ENCODE peak calls at places on chromosomes 7 and 10, in ten cellular contexts. H is GM23338, I is neuronal stem cell, Y is PC-3, N is hepatocyte, A is fibroblast of lung, Z is HCT116, P is PC-9, M is GM23248, F is IMR-90. U is an unnamed sample.
A peak's percentile ranks its signal among the peaks of the same experiment; 100 is the strongest.

GRCh38 chr7:150848111-150848510 is 4.2 kb upstream of the AOC1 start:
- DNase-seq in P (no peak), N (no peak), H (no peak), Y (no peak), I (no peak), M (no peak), F (no peak), A (no peak), Z (no peak), U (peak; percentile 18)

GRCh38 chr7:82595176-82595575 is 151.6 kb upstream of the CACNA2D1 start:
- DNase-seq in H (no peak), Z (no peak), I (no peak), F (no peak), M (no peak), A (peak; percentile 44), P (peak; percentile 47), N (no peak), Y (no peak), U (no peak)

GRCh38 chr10:50561266-50561665 is 62.5 kb downstream of the SGMS1 start:
- DNase-seq in Y (no peak), I (no peak), A (peak; percentile 96), P (no peak), F (peak; percentile 97), H (no peak), Z (no peak), M (peak; percentile 96), N (no peak), U (no peak)

GRCh38 chr7:109094-109493 is 83.3 kb upstream of the FAM20C start:
- DNase-seq in M (no peak), H (no peak), A (no peak), Y (no peak), P (no peak), I (no peak), N (no peak), Z (no peak), F (no peak), U (peak; percentile 20)

GRCh38 chr7:138449580-138449979 is 10.5 kb upstream of the TRIM24 start:
- DNase-seq in F (no peak), Y (no peak), H (peak; percentile 79), N (no peak), P (no peak), A (no peak), M (no peak), Z (no peak), I (no peak), U (peak; percentile 47)

GRCh38 chr10:25522946-25523608 is 348.3 kb downstream of the GPR158 start:
- DNase-seq in H (peak; percentile 81), N (no peak), F (no peak), A (peak; percentile 41), P (no peak), Y (peak; percentile 21), Z (no peak), M (no peak), I (peak; percentile 27), U (peak; percentile 81)

GRCh38 chr7:37410305-37411209 is 38.1 kb downstream of the ELMO1 start:
- DNase-seq in F (no peak), M (no peak), I (no peak), Z (no peak), H (no peak), A (no peak), N (no peak), Y (no peak), P (no peak), U (no peak)

GRCh38 chr10:132559538-132559937 is 22.0 kb downstream of the INPP5A start:
- DNase-seq in Y (no peak), H (no peak), N (no peak), A (no peak), P (no peak), M (no peak), F (no peak), Z (no peak), I (no peak), U (no peak)

GRCh38 chr10:49153971-49154370 is 20.1 kb upstream of the FAM170B start:
- DNase-seq in N (no peak), Y (no peak), F (peak; percentile 79), A (peak; percentile 67), I (no peak), M (peak; percentile 87), H (no peak), Z (no peak), P (no peak), U (no peak)

GRCh38 chr7:23971031-23971430 is 261.0 kb downstream of the STK31 start:
- DNase-seq in Z (no peak), F (no peak), P (no peak), A (peak; percentile 14), M (no peak), Y (peak; percentile 4), I (no peak), H (no peak), N (no peak), U (no peak)

GRCh38 chr10:113187066-113187777 is 237.2 kb downstream of the TCF7L2 start:
- DNase-seq in Z (no peak), H (no peak), M (no peak), A (peak; percentile 31), N (peak; percentile 60), I (no peak), F (no peak), Y (no peak), P (no peak), U (no peak)

GRCh38 chr7:107660381-107661080 is at the start of gene SLC26A4:
- DNase-seq in H (peak; percentile 64), M (peak; percentile 16), Z (no peak), F (no peak), A (no peak), P (no peak), Y (no peak), N (peak; percentile 8), I (peak; percentile 33), U (no peak)

GRCh38 chr10:77383861-77384553 is 253.6 kb downstream of the KCNMA1 start:
- DNase-seq in A (no peak), M (no peak), H (no peak), F (peak; percentile 32), Z (no peak), Y (no peak), P (no peak), N (no peak), I (no peak), U (no peak)

GRCh38 chr7:135541029-135541428 is 16.7 kb upstream of the NUP205 start:
- DNase-seq in M (no peak), A (no peak), P (no peak), N (no peak), Y (no peak), H (no peak), Z (no peak), F (no peak), I (no peak), U (no peak)

GRCh38 chr7:27962250-27962649 is 218.3 kb downstream of the JAZF1 start:
- DNase-seq in M (peak; percentile 48), P (no peak), Z (no peak), A (peak; percentile 22), N (no peak), I (no peak), Y (no peak), F (peak; percentile 55), H (no peak), U (no peak)

GRCh38 chr10:117900280-117900679 is 146.5 kb downstream of the RAB11FIP2 start:
- DNase-seq in N (no peak), Y (no peak), Z (no peak), H (no peak), A (no peak), F (no peak), P (no peak), I (no peak), M (no peak), U (no peak)

GRCh38 chr10:101031796-101032636 is 982 bp downstream of the SFXN3 start:
- DNase-seq in N (peak; percentile 89), H (peak; percentile 84), F (peak; percentile 63), Y (peak; percentile 48), Z (no peak), P (peak; percentile 35), M (peak; percentile 91), A (peak; percentile 73), I (no peak), U (peak; percentile 81)

GRCh38 chr7:53504914-53505313 is 469.5 kb downstream of the POM121L12 start:
- DNase-seq in A (no peak), Z (no peak), P (no peak), I (no peak), Y (peak; percentile 2), N (no peak), H (no peak), M (no peak), F (no peak), U (no peak)

GRCh38 chr7:111436608-111437007 is 125.7 kb downstream of the IMMP2L start:
- DNase-seq in H (no peak), P (no peak), A (peak; percentile 11), M (no peak), Z (no peak), N (no peak), I (no peak), F (no peak), Y (no peak), U (no peak)

GRCh38 chr7:30206466-30206865 is 71.7 kb downstream of the MTURN start:
- DNase-seq in A (peak; percentile 83), M (peak; percentile 87), Z (peak; percentile 63), P (peak; percentile 88), H (peak; percentile 10), F (peak; percentile 13), I (peak; percentile 6), N (no peak), Y (peak; percentile 60), U (no peak)
- H2AFZ ChIP-seq in A (no peak overlapping the region), M (no peak overlapping the region), Z (peak overlapping the region; percentile 72), P (peak overlapping the region; percentile 68), H (no peak overlapping the region), F (no peak overlapping the region), I (peak overlapping the region; percentile 66), N (no peak overlapping the region), Y (peak overlapping the region; percentile 51), U (no peak overlapping the region)

DNA sequence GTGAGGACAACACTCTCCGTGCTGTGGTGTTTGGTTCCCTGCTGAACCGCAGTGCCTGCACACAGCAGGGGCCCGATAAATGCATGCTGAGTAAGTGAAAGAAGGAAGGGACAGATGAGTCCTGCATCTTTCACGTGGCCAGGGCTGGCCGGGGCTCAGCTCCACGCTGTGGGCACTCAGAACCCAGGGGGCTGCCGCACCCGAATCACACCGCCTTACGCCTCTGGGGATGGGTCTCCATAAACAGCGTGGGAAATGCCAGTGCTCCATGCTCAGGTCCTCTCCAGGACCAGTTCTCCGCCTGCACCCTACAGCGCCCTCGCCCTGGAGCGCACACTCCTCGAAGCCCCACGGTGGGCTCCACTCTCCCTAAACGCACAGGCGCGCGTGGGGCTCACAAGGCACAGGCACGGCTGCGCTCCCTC is 38.1 kb downstream of the RASGEF1A start:
- DNase-seq in H (no peak), I (no peak), M (no peak), Y (no peak), Z (no peak), P (no peak), N (no peak), A (no peak), F (no peak), U (no peak)
- H3K27me3 ChIP-seq in H (peaks cover 44% of the 10 kb centered on the region), I (peaks cover 77% of the 10 kb centered on the region), M (peaks cover 46% of the 10 kb centered on the region), Y (peaks cover 24% of the 10 kb centered on the region), Z (no peaks in the 10 kb centered on the region), P (peaks cover 15% of the 10 kb centered on the region), N (peaks cover 39% of the 10 kb centered on the region), A (peaks cover 31% of the 10 kb centered on the region), F (peaks cover 75% of the 10 kb centered on the region), U (peaks cover 19% of the 10 kb centered on the region)

GRCh38 chr7:36391436-36392198 is 2.0 kb downstream of the ANLN start:
- DNase-seq in Z (no peak), I (no peak), N (no peak), P (peak; percentile 60), A (no peak), F (peak; percentile 24), M (no peak), H (no peak), Y (peak; percentile 47), U (no peak)
- H2AFZ ChIP-seq in Z (no peak overlapping the region), I (peak overlapping the region; percentile 41), N (peak overlapping the region; percentile 75), P (peak overlapping the region; percentile 68), A (peak overlapping the region; percentile 11), F (no peak overlapping the region), M (peak overlapping the region; percentile 94), H (no peak overlapping the region), Y (peak overlapping the region; percentile 16), U (no peak overlapping the region)

GRCh38 chr10:78732381-78732780 is 336.4 kb upstream of the ZMIZ1 start:
- DNase-seq in Y (no peak), A (no peak), H (no peak), I (no peak), F (no peak), N (no peak), P (no peak), Z (no peak), M (no peak), U (no peak)
- H3K27me3 ChIP-seq in Y (peaks cover 97% of the 10 kb centered on the region), A (peaks cover 36% of the 10 kb centered on the region), H (no peaks in the 10 kb centered on the region), I (peaks cover 17% of the 10 kb centered on the region), F (peaks cover 78% of the 10 kb centered on the region), N (no peaks in the 10 kb centered on the region), P (peaks cover 26% of the 10 kb centered on the region), Z (peaks cover 70% of the 10 kb centered on the region), M (peaks cover 19% of the 10 kb centered on the region), U (no peaks in the 10 kb centered on the region)